ENCODE peak calls at places on chromosomes 11 and 22, in seven cellular contexts. Y is neural crest cell, R is T follicular helper cell, I is activated gamma-delta T cell, X is AG09309, U is NCI-H1694 treated with DMSO at 0.1 percent for 48 hours, T is D341Med. V is an unnamed sample.
A peak's percentile ranks its signal among the peaks of the same experiment; 100 is the strongest.

GRCh38 chr11:18720811-18721575 is 5.0 kb downstream of the IGSF22 start:
- DNase-seq in I (peak; percentile 62), X (no peak), R (peak; percentile 74), Y (peak; percentile 79), T (peak; percentile 52), U (peak; percentile 15), V (peak; percentile 91)

GRCh38 chr11:35166369-35167360 is 27.7 kb downstream of the CD44 start:
- DNase-seq in X (peak; percentile 91), R (no peak), T (no peak), I (no peak), U (no peak), Y (no peak), V (peak; percentile 61)

GRCh38 chr11:2987881-2988280 is 4.2 kb downstream of the NAP1L4 start:
- DNase-seq in T (no peak), R (peak; percentile 18), I (no peak), X (no peak), Y (no peak), U (no peak), V (peak; percentile 63)

GRCh38 chr11:92495107-92495793 is 270.6 kb downstream of the FAT3 start:
- DNase-seq in X (no peak), R (no peak), Y (no peak), I (no peak), T (no peak), U (no peak), V (no peak)

GRCh38 chr22:19892249-19892879 is 37.7 kb upstream of the GNB1L start:
- DNase-seq in T (no peak), U (no peak), Y (no peak), I (no peak), R (peak; percentile 47), X (no peak), V (peak; percentile 80)

GRCh38 chr22:43346521-43346929 is 3.4 kb upstream of the SCUBE1 start:
- DNase-seq in U (peak; percentile 38), X (no peak), Y (peak; percentile 65), T (peak; percentile 81), I (no peak), R (peak; percentile 47), V (peak; percentile 80)

GRCh38 chr11:15826008-15826650 is 530.2 kb downstream of the SOX6 start:
- DNase-seq in Y (no peak), I (no peak), U (no peak), T (no peak), X (no peak), R (no peak), V (no peak)

GRCh38 chr11:209275-210121 is 2.0 kb downstream of the RIC8A start:
- DNase-seq in U (no peak), Y (no peak), T (no peak), I (no peak), R (no peak), X (no peak), V (no peak)

GRCh38 chr22:42943981-42944380 is 71.0 kb downstream of the PACSIN2 start:
- DNase-seq in R (no peak), I (no peak), X (no peak), T (no peak), U (no peak), Y (no peak), V (no peak)

GRCh38 chr11:28961726-28962125 is 853.5 kb downstream of the METTL15 start:
- DNase-seq in Y (no peak), X (no peak), T (no peak), U (no peak), R (no peak), I (no peak), V (no peak)

GRCh38 chr11:36719708-36720107 is 121.7 kb upstream of the RAG2 start:
- DNase-seq in X (no peak), I (no peak), Y (no peak), U (no peak), T (no peak), R (no peak), V (no peak)

GRCh38 chr22:36613958-36614357 is 85.0 kb upstream of the EIF3D start:
- DNase-seq in T (no peak), Y (no peak), I (no peak), U (no peak), R (no peak), X (no peak), V (no peak)

GRCh38 chr11:21861314-21861713 is 331.6 kb upstream of the ANO5 start:
- DNase-seq in I (no peak), U (no peak), X (no peak), Y (no peak), T (no peak), R (no peak), V (no peak)

GRCh38 chr22:19721486-19722172 is 1.7 kb upstream of the GP1BB start:
- DNase-seq in T (no peak), U (no peak), X (no peak), Y (no peak), R (no peak), I (no peak), V (no peak)

GRCh38 chr11:57460017-57460755 is at the start of gene RTN4RL2:
- DNase-seq in U (peak; percentile 54), X (no peak), I (no peak), Y (peak; percentile 47), R (no peak), T (peak; percentile 84), V (peak; percentile 71)

GRCh38 chr11:6362868-6363678 is 27.2 kb upstream of the SMPD1 start:
- DNase-seq in X (peak; percentile 43), R (peak; percentile 42), I (no peak), T (peak; percentile 83), Y (peak; percentile 80), U (peak; percentile 21), V (peak; percentile 85)

GRCh38 chr11:99015634-99016454 is 4.9 kb upstream of the CNTN5 start:
- DNase-seq in T (peak; percentile 26), R (no peak), X (peak; percentile 5), Y (no peak), U (peak; percentile 19), I (no peak), V (peak; percentile 1)

GRCh38 chr11:5600374-5600851 is 4.0 kb downstream of the TRIM6 start:
- DNase-seq in R (peak; percentile 38), T (peak; percentile 40), U (no peak), X (peak; percentile 64), I (no peak), Y (peak; percentile 47), V (peak; percentile 77)

GRCh38 chr11:65013692-65014145 is 241 bp upstream of the ARL2 start:
- DNase-seq in I (peak; percentile 78), R (peak; percentile 86), X (peak; percentile 45), Y (peak; percentile 92), U (peak; percentile 80), T (peak; percentile 95), V (peak; percentile 91)

GRCh38 chr11:100777118-100777517 is 90.0 kb downstream of the ARHGAP42 start:
- DNase-seq in R (no peak), U (no peak), T (no peak), Y (no peak), I (no peak), X (no peak), V (no peak)

GRCh38 chr22:17272511-17272991 is 53.3 kb upstream of the ADA2 start:
- DNase-seq in U (no peak), I (no peak), Y (no peak), R (no peak), X (no peak), T (peak; percentile 10), V (no peak)

GRCh38 chr22:43848366-43849171 is 13.7 kb downstream of the SULT4A1 start:
- DNase-seq in U (peak; percentile 28), R (no peak), X (no peak), T (peak; percentile 62), I (no peak), Y (no peak), V (no peak)